ENCODE peak calls at places on chromosomes 7 and 10, in five cellular contexts. One of them, this sample, is unnamed.

GRCh38 chr7:147547252-147547897 is 1043.2 kb upstream of the C7orf33 start:
- DNase-seq in Calu3: no peak
- DNase-seq in NCI-H510A: no peak
- DNase-seq in AG04450: no peak
- DNase-seq in HuH-7.5: no peak
- DNase-seq in this sample: peak

GRCh38 chr7:36048141-36048901 is 104.7 kb upstream of the EEPD1 start:
- DNase-seq in Calu3: no peak
- DNase-seq in NCI-H510A: no peak
- DNase-seq in AG04450: peak
- DNase-seq in HuH-7.5: no peak
- DNase-seq in this sample: peak

GRCh38 chr10:115093776-115094361 is 704 bp downstream of the ATRNL1 start:
- DNase-seq in Calu3: peak
- DNase-seq in NCI-H510A: peak
- DNase-seq in AG04450: no peak
- DNase-seq in HuH-7.5: peak
- DNase-seq in this sample: no peak

GRCh38 chr10:117363027-117363426 is 12.2 kb downstream of the PDZD8 start:
- DNase-seq in Calu3: no peak
- DNase-seq in NCI-H510A: no peak
- DNase-seq in AG04450: no peak
- DNase-seq in HuH-7.5: no peak
- DNase-seq in this sample: peak

GRCh38 chr10:86607674-86608073 is 46.7 kb upstream of the OPN4 start:
- DNase-seq in Calu3: no peak
- DNase-seq in NCI-H510A: no peak
- DNase-seq in AG04450: no peak
- DNase-seq in HuH-7.5: no peak
- DNase-seq in this sample: no peak

GRCh38 chr7:22730921-22731654 is 4.1 kb downstream of the IL6 start:
- DNase-seq in Calu3: peak
- DNase-seq in NCI-H510A: no peak
- DNase-seq in AG04450: no peak
- DNase-seq in HuH-7.5: no peak
- DNase-seq in this sample: peak

GRCh38 chr7:148545172-148545571 is 45.4 kb upstream of the C7orf33 start:
- DNase-seq in Calu3: no peak
- DNase-seq in NCI-H510A: no peak
- DNase-seq in AG04450: no peak
- DNase-seq in HuH-7.5: no peak
- DNase-seq in this sample: no peak

GRCh38 chr7:145169908-145170307 is 334.1 kb upstream of the TPK1 start:
- DNase-seq in Calu3: no peak
- DNase-seq in NCI-H510A: no peak
- DNase-seq in AG04450: no peak
- DNase-seq in HuH-7.5: no peak
- DNase-seq in this sample: no peak

GRCh38 chr10:6737758-6738463 is 157.8 kb upstream of the PRKCQ start:
- DNase-seq in Calu3: peak
- DNase-seq in NCI-H510A: no peak
- DNase-seq in AG04450: no peak
- DNase-seq in HuH-7.5: no peak
- DNase-seq in this sample: no peak

GRCh38 chr7:119065966-119066365 is 841.5 kb downstream of the ANKRD7 start:
- DNase-seq in Calu3: no peak
- DNase-seq in NCI-H510A: no peak
- DNase-seq in AG04450: no peak
- DNase-seq in HuH-7.5: no peak
- DNase-seq in this sample: no peak

GRCh38 chr7:93921607-93922446 is at the start of gene GNG11:
- DNase-seq in Calu3: peak
- DNase-seq in NCI-H510A: no peak
- DNase-seq in AG04450: no peak
- DNase-seq in HuH-7.5: peak
- DNase-seq in this sample: peak

GRCh38 chr10:17190602-17191001 is 10.9 kb downstream of the TRDMT1 start:
- DNase-seq in Calu3: no peak
- DNase-seq in NCI-H510A: no peak
- DNase-seq in AG04450: no peak
- DNase-seq in HuH-7.5: no peak
- DNase-seq in this sample: no peak

GRCh38 chr7:921581-922333 is 32.7 kb downstream of the ADAP1 start:
- DNase-seq in Calu3: no peak
- DNase-seq in NCI-H510A: no peak
- DNase-seq in AG04450: no peak
- DNase-seq in HuH-7.5: no peak
- DNase-seq in this sample: no peak

GRCh38 chr7:35987016-35987415 is 166.0 kb upstream of the EEPD1 start:
- DNase-seq in Calu3: no peak
- DNase-seq in NCI-H510A: no peak
- DNase-seq in AG04450: no peak
- DNase-seq in HuH-7.5: no peak
- DNase-seq in this sample: no peak

GRCh38 chr7:144854839-144855424 is 19.1 kb upstream of the TPK1 start:
- DNase-seq in Calu3: no peak
- DNase-seq in NCI-H510A: peak
- DNase-seq in AG04450: no peak
- DNase-seq in HuH-7.5: peak
- DNase-seq in this sample: peak

GRCh38 chr10:119450606-119451304 is 91.8 kb downstream of the RGS10 start:
- DNase-seq in Calu3: no peak
- DNase-seq in NCI-H510A: no peak
- DNase-seq in AG04450: no peak
- DNase-seq in HuH-7.5: no peak
- DNase-seq in this sample: no peak

GRCh38 chr10:11539191-11539868 is 72.1 kb downstream of the USP6NL start:
- DNase-seq in Calu3: no peak
- DNase-seq in NCI-H510A: no peak
- DNase-seq in AG04450: no peak
- DNase-seq in HuH-7.5: no peak
- DNase-seq in this sample: peak

GRCh38 chr10:68154211-68154497 is 44.9 kb downstream of the MYPN start:
- DNase-seq in Calu3: no peak
- DNase-seq in NCI-H510A: no peak
- DNase-seq in AG04450: peak
- DNase-seq in HuH-7.5: no peak
- DNase-seq in this sample: peak

GRCh38 chr7:144164784-144165183 is 18.5 kb upstream of the CTAGE4 start:
- DNase-seq in Calu3: no peak
- DNase-seq in NCI-H510A: no peak
- DNase-seq in AG04450: no peak
- DNase-seq in HuH-7.5: no peak
- DNase-seq in this sample: no peak

GRCh38 chr7:19587291-19587690 is 121.5 kb downstream of the POLR1F start:
- DNase-seq in Calu3: no peak
- DNase-seq in NCI-H510A: no peak
- DNase-seq in AG04450: no peak
- DNase-seq in HuH-7.5: no peak
- DNase-seq in this sample: no peak

GRCh38 chr10:13769926-13770325 is 183.2 kb downstream of the PRPF18 start:
- DNase-seq in Calu3: no peak
- DNase-seq in NCI-H510A: no peak
- DNase-seq in AG04450: no peak
- DNase-seq in HuH-7.5: no peak
- DNase-seq in this sample: peak

GRCh38 chr10:43128958-43129706 is 9.1 kb upstream of the CSGALNACT2 start:
- DNase-seq in Calu3: no peak
- DNase-seq in NCI-H510A: no peak
- DNase-seq in AG04450: peak
- DNase-seq in HuH-7.5: no peak
- DNase-seq in this sample: peak

GRCh38 chr7:1586126-1586826 is 16.4 kb upstream of the PSMG3 start:
- DNase-seq in Calu3: no peak
- DNase-seq in NCI-H510A: no peak
- DNase-seq in AG04450: no peak
- DNase-seq in HuH-7.5: no peak
- DNase-seq in this sample: no peak

GRCh38 chr7:27200761-27201230 is 905 bp upstream of the HOXA13 start:
- DNase-seq in Calu3: no peak
- DNase-seq in NCI-H510A: no peak
- DNase-seq in AG04450: no peak
- DNase-seq in HuH-7.5: no peak
- DNase-seq in this sample: no peak

GRCh38 chr7:16260236-16260728 is 161.1 kb downstream of the CRPPA start:
- DNase-seq in Calu3: no peak
- DNase-seq in NCI-H510A: no peak
- DNase-seq in AG04450: no peak
- DNase-seq in HuH-7.5: no peak
- DNase-seq in this sample: no peak

GRCh38 chr7:17940302-17941170 is at the start of gene SNX13:
- DNase-seq in Calu3: peak
- DNase-seq in NCI-H510A: peak
- DNase-seq in AG04450: peak
- DNase-seq in HuH-7.5: peak
- DNase-seq in this sample: peak

GRCh38 chr10:79422178-79422892 is 23.1 kb downstream of the ZCCHC24 start:
- DNase-seq in Calu3: no peak
- DNase-seq in NCI-H510A: no peak
- DNase-seq in AG04450: peak
- DNase-seq in HuH-7.5: no peak
- DNase-seq in this sample: peak

GRCh38 chr10:29648114-29648982 is 13.6 kb upstream of the SVIL start:
- DNase-seq in Calu3: no peak
- DNase-seq in NCI-H510A: no peak
- DNase-seq in AG04450: no peak
- DNase-seq in HuH-7.5: no peak
- DNase-seq in this sample: peak

GRCh38 chr7:116399808-116400207 is 99.7 kb upstream of the CAV2 start:
- DNase-seq in Calu3: no peak
- DNase-seq in NCI-H510A: no peak
- DNase-seq in AG04450: no peak
- DNase-seq in HuH-7.5: no peak
- DNase-seq in this sample: peak